ENCODE peak calls at places on chromosomes 5 and 9, in ten cellular contexts. R is GM12891, K is breast epithelium, M is heart left ventricle, Z is testis, V is adrenal gland, N is IMR-90, T is sigmoid colon, A is H1, I is A549. E is an unnamed sample.

GRCh38 chr5:143229896-143230675 is 173.4 kb downstream of the NR3C1 start:
- DNase-seq in R (peak; percentile 41), K (no peak), M (no peak), Z (no peak), V (no peak), N (no peak), T (peak; percentile 32), A (no peak), I (no peak), E (no peak)

GRCh38 chr9:117073071-117073470 is 341.8 kb downstream of the ASTN2 start:
- DNase-seq in R (no peak), K (no peak), M (no peak), Z (no peak), V (no peak), N (no peak), T (no peak), A (no peak), I (no peak), E (no peak)

GRCh38 chr5:111063709-111064322 is 7.7 kb upstream of the TSLP start:
- DNase-seq in R (no peak), K (no peak), M (no peak), Z (no peak), V (no peak), N (peak; percentile 30), T (no peak), A (no peak), I (peak; percentile 36), E (no peak)

GRCh38 chr9:89427621-89428221 is 70.2 kb downstream of the SEMA4D start:
- DNase-seq in R (no peak), K (no peak), M (no peak), Z (no peak), V (peak; percentile 65), N (peak; percentile 49), T (no peak), A (no peak), I (no peak), E (peak; percentile 81)

GRCh38 chr9:136981588-136982231 is 1.1 kb upstream of the LCNL1 start:
- DNase-seq in R (no peak), K (no peak), M (peak; percentile 88), Z (peak; percentile 74), V (no peak), N (no peak), T (no peak), A (no peak), I (no peak), E (peak; percentile 83)

GRCh38 chr9:90874194-90874593 is 72.6 kb downstream of the SYK start:
- DNase-seq in R (no peak), K (no peak), M (no peak), Z (no peak), V (no peak), N (no peak), T (no peak), A (no peak), I (no peak), E (no peak)

GRCh38 chr5:94040591-94041148 is 299.3 kb upstream of the POU5F2 start:
- DNase-seq in R (no peak), K (no peak), M (no peak), Z (no peak), V (no peak), N (no peak), T (no peak), A (no peak), I (no peak), E (no peak)

GRCh38 chr5:80210014-80210413 is 45.8 kb downstream of the SERINC5 start:
- DNase-seq in R (no peak), K (no peak), M (no peak), Z (no peak), V (no peak), N (no peak), T (no peak), A (no peak), I (no peak), E (no peak)

GRCh38 chr9:37917801-37918664 is 14.1 kb upstream of the SLC25A51 start:
- DNase-seq in R (no peak), K (no peak), M (no peak), Z (no peak), V (no peak), N (no peak), T (peak; percentile 60), A (no peak), I (no peak), E (no peak)

GRCh38 chr9:125558453-125559084 is 148.4 kb downstream of the MAPKAP1 start:
- DNase-seq in R (peak; percentile 25), K (no peak), M (peak; percentile 59), Z (peak; percentile 73), V (peak; percentile 71), N (peak; percentile 83), T (peak; percentile 83), A (peak; percentile 33), I (peak; percentile 76), E (peak; percentile 60)

GRCh38 chr9:35114921-35115341 is 731 bp downstream of the ATOSB start:
- DNase-seq in R (no peak), K (no peak), M (peak; percentile 81), Z (peak; percentile 54), V (peak; percentile 71), N (no peak), T (peak; percentile 82), A (no peak), I (peak; percentile 38), E (no peak)
- TF ChIP-seq POLR2A in R (no peak), K (no peak), M (no peak), Z (no peak), V (peak; percentile 12), N (no peak), T (no peak), A (no peak), I (no peak), E (no peak)

GRCh38 chr9:129802833-129803678 is at the start of gene TOR1B:
- DNase-seq in R (peak; percentile 88), K (peak; percentile 92), M (peak; percentile 95), Z (peak; percentile 95), V (peak; percentile 90), N (peak; percentile 87), T (peak; percentile 97), A (peak; percentile 77), I (peak; percentile 96), E (peak; percentile 47)
- TF ChIP-seq POLR2A in R (peak; percentile 70), K (peak; percentile 31), M (no peak), Z (peak; percentile 76), V (peak; percentile 82), N (peak; percentile 88), T (no peak), A (no peak), I (peak; percentile 92), E (peak; percentile 78)

DNA sequence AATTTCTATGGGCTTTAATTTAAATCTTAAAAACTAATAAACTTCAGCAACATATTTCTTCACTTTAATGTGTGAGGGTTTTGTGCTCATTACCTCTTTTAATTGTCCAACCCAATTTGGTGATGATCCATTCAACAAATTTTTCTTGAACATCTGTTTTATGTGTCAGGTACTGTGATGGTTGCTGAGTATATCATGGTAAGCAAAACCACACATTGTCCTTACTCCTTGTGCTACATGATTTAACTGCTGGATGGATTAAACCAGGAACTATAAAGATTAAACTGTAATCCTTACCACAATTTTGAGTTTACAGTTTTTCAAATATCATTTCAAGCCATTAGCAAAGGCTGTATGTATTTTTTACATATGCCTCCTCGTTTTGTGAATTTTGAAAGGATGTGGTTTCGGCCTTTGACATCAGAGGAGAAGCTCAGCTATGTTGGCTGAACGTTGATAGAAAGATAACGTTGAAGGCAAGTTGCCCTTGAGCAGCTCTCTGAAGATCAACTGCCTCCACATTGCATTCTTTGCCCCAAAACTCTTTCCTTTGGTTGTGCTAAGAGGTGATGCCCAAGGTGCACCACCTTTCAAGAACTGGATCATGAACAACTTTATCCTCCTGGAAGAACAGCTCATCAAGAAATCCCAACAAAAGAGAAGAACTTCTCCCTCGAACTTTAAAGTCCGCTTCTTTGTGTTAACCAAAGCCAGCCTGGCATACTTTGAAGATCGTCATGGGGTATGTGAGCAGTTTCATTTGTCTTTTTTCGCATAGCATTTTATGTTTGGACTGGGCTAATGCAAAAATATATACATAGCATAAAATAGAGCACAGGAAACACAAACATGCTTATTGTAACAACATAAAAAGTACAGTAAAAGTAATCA is at the start of gene ITK:
- DNase-seq in R (no peak), K (no peak), M (no peak), Z (no peak), V (no peak), N (no peak), T (no peak), A (no peak), I (no peak), E (no peak)
- TF ChIP-seq POLR2A in R (no peak), K (no peak), M (no peak), Z (no peak), V (no peak), N (no peak), T (no peak), A (no peak), I (no peak), E (no peak)

GRCh38 chr9:98193336-98193944 is 1.0 kb upstream of the CORO2A start:
- DNase-seq in R (no peak), K (no peak), M (no peak), Z (no peak), V (no peak), N (no peak), T (no peak), A (no peak), I (no peak), E (no peak)

GRCh38 chr9:98191615-98192502 is 578 bp downstream of the CORO2A start:
- DNase-seq in R (peak; percentile 31), K (no peak), M (no peak), Z (no peak), V (no peak), N (no peak), T (no peak), A (no peak), I (no peak), E (no peak)

GRCh38 chr9:98190757-98191105 is 1.7 kb downstream of the CORO2A start:
- DNase-seq in R (no peak), K (no peak), M (no peak), Z (no peak), V (no peak), N (no peak), T (no peak), A (no peak), I (no peak), E (no peak)

GRCh38 chr9:98191210-98191609 is 1.2 kb downstream of the CORO2A start:
- DNase-seq in R (no peak), K (no peak), M (no peak), Z (no peak), V (no peak), N (no peak), T (no peak), A (no peak), I (no peak), E (no peak)

DNA sequence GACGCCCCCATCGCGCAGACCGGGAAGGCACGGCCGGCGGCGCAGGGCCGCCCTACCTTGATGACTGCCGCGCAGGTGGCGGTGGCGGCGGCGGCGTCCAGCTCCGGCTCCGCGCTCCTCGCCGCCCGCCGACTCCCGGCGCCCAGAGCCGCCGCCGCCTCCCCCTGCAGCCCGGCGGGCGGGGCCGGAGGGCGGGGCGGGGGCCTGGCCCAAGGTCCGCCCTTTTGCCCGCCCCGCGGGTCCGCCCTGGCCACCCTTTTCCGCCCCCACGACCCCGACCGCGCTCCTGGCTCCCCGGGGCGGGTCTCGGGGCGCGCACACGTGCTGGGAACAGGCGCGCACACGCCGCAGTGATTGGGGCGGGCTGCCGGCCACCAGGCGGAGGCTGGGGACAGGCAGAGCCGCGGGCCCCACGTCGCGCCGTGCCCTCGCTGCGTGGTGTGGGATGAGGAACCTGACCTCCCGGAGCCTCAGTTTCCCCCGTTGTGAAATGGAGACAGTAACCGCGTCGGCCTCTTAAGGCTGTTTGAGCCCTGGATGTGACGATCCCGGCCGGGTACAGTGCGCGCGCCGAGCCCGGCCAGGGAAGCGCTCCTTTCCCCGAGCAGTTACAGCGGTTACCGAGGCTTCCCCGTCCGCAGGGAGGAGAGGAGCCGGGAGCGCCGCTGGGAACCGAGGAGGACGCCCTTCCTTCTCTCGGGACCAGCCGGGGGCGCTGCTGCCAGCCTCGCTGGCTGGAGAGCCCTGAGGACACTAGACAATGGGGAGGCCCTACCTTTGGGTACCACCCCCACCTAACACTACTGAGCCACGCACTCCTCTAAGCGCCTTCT is at the start of gene CORO2A:
- DNase-seq in R (peak; percentile 86), K (no peak), M (peak; percentile 69), Z (peak; percentile 82), V (peak; percentile 58), N (peak; percentile 63), T (peak; percentile 75), A (peak; percentile 57), I (peak; percentile 71), E (peak; percentile 97)
- TF ChIP-seq POLR2A in R (no peak), K (no peak), M (no peak), Z (no peak), V (peak; percentile 15), N (no peak), T (no peak), A (no peak), I (peak; percentile 51), E (peak; percentile 68)